ENCODE peak calls at places on chromosomes 16 and 17, in six cellular contexts. One of them, this sample, is unnamed.

GRCh38 chr16:84286568-84287220 is 8.0 kb upstream of the WFDC1 start:
- DNase-seq in GM12878: no peak
- DNase-seq in K562: no peak
- DNase-seq in Panc1: no peak
- DNase-seq in H1: no peak
- DNase-seq in HCT116: no peak
- DNase-seq in this sample: no peak

GRCh38 chr16:89729863-89730574 is 8.7 kb downstream of the ZNF276 start:
- DNase-seq in GM12878: no peak
- DNase-seq in HCT116: no peak
- DNase-seq in Panc1: no peak
- DNase-seq in K562: no peak
- DNase-seq in H1: no peak
- DNase-seq in this sample: no peak

GRCh38 chr17:32197987-32198386 is 55.7 kb downstream of the RHOT1 start:
- DNase-seq in Panc1: no peak
- DNase-seq in HCT116: no peak
- DNase-seq in GM12878: no peak
- DNase-seq in K562: no peak
- DNase-seq in H1: no peak
- DNase-seq in this sample: no peak

GRCh38 chr17:79483122-79483521 is 127.7 kb downstream of the RBFOX3 start:
- DNase-seq in Panc1: no peak
- DNase-seq in GM12878: no peak
- DNase-seq in K562: no peak
- DNase-seq in H1: no peak
- DNase-seq in HCT116: no peak
- DNase-seq in this sample: no peak

GRCh38 chr16:23962001-23962400 is 126.2 kb downstream of the PRKCB start:
- DNase-seq in K562: no peak
- DNase-seq in GM12878: no peak
- DNase-seq in Panc1: no peak
- DNase-seq in H1: no peak
- DNase-seq in HCT116: no peak
- DNase-seq in this sample: no peak

GRCh38 chr16:80319181-80319580 is 221.6 kb upstream of the DYNLRB2 start:
- DNase-seq in HCT116: no peak
- DNase-seq in GM12878: no peak
- DNase-seq in K562: no peak
- DNase-seq in Panc1: no peak
- DNase-seq in H1: no peak
- DNase-seq in this sample: no peak

GRCh38 chr16:66036775-66037715 is 329.4 kb upstream of the CDH5 start:
- DNase-seq in HCT116: no peak
- DNase-seq in GM12878: no peak
- DNase-seq in K562: no peak
- DNase-seq in Panc1: no peak
- DNase-seq in H1: no peak
- DNase-seq in this sample: no peak

GRCh38 chr16:69187891-69188451 is 1.0 kb downstream of the SNTB2 start:
- DNase-seq in H1: no peak
- DNase-seq in HCT116: no peak
- DNase-seq in K562: peak
- DNase-seq in GM12878: no peak
- DNase-seq in Panc1: no peak
- DNase-seq in this sample: no peak

GRCh38 chr16:30896203-30896889 is at the start of gene CTF1:
- DNase-seq in Panc1: no peak
- DNase-seq in K562: peak
- DNase-seq in HCT116: peak
- DNase-seq in H1: no peak
- DNase-seq in GM12878: no peak
- DNase-seq in this sample: peak

GRCh38 chr16:1330260-1330914 is 3.1 kb upstream of the BAIAP3 start:
- DNase-seq in HCT116: no peak
- DNase-seq in Panc1: no peak
- DNase-seq in GM12878: no peak
- DNase-seq in H1: no peak
- DNase-seq in K562: no peak
- DNase-seq in this sample: no peak

GRCh38 chr16:3532741-3533140 is 31.9 kb downstream of the CLUAP1 start:
- DNase-seq in Panc1: no peak
- DNase-seq in HCT116: no peak
- DNase-seq in K562: no peak
- DNase-seq in GM12878: no peak
- DNase-seq in H1: no peak
- DNase-seq in this sample: no peak

GRCh38 chr16:3536851-3537250 is 36.0 kb downstream of the CLUAP1 start:
- DNase-seq in GM12878: no peak
- DNase-seq in H1: no peak
- DNase-seq in Panc1: no peak
- DNase-seq in HCT116: no peak
- DNase-seq in K562: no peak
- DNase-seq in this sample: no peak

GRCh38 chr16:3534126-3534525 is 33.3 kb downstream of the CLUAP1 start:
- DNase-seq in HCT116: no peak
- DNase-seq in GM12878: no peak
- DNase-seq in Panc1: no peak
- DNase-seq in K562: no peak
- DNase-seq in H1: no peak
- DNase-seq in this sample: no peak

GRCh38 chr16:3538222-3538621 is 37.4 kb downstream of the CLUAP1 start:
- DNase-seq in H1: no peak
- DNase-seq in GM12878: no peak
- DNase-seq in Panc1: no peak
- DNase-seq in HCT116: no peak
- DNase-seq in K562: no peak
- DNase-seq in this sample: no peak

GRCh38 chr16:3536271-3536671 is 35.5 kb downstream of the CLUAP1 start:
- DNase-seq in H1: no peak
- DNase-seq in HCT116: no peak
- DNase-seq in Panc1: no peak
- DNase-seq in GM12878: no peak
- DNase-seq in K562: no peak
- DNase-seq in this sample: no peak
- TF ChIP-seq SIN3A in H1: no peak
- TF ChIP-seq SIN3A in HCT116: no peak
- TF ChIP-seq SIN3A in Panc1: no peak
- TF ChIP-seq SIN3A in GM12878: no peak
- TF ChIP-seq SIN3A in K562: no peak
- TF ChIP-seq SIN3A in this sample: no peak

DNA sequence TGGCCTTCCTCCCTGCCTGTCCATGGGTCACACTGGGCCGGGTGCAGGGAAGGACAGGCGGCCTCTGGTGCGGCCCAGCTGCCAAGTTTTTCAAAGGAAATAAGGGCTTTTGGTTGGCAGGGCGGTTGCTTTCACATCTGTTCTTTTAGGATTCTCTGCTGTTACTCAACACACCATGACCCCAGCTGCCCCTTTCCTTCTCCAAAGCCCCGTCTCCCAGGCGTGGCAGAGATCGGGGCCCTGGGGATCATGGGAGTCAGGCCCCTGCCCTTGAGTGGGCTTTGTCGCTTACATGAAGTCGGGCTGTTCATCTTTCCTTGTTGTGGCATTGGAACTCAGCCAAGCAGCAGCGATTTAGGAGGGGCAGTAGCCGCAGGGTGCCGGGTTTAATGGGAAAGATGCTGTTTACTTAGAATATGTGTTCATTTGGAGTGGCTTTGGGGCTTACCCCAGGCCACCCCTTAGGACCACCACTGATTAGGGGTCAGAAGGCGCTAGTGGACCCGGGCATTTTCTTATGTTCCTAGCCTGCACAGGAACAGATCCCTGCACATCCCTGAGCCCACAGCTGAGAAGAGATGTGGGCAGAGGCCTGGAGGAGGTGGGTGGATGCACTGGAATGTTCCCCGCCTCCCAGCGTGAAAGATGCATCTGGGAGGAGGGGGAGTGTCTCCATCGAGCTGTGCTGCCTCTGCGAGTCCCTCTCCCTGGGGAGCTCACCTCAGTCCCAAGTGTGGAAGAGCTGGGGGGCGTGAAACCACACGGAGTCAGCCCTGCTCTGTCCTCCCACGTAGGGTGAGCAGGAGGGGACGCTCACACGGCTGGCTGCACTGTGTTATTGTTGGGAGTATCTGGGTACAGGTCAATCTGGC is 6.8 kb upstream of the ADCY7 start:
- DNase-seq in K562: no peak
- DNase-seq in HCT116: no peak
- DNase-seq in H1: no peak
- DNase-seq in GM12878: no peak
- DNase-seq in Panc1: no peak
- DNase-seq in this sample: peak
- TF ChIP-seq SIN3A in K562: no peak
- TF ChIP-seq SIN3A in HCT116: no peak
- TF ChIP-seq SIN3A in H1: no peak
- TF ChIP-seq SIN3A in GM12878: no peak
- TF ChIP-seq SIN3A in Panc1: no peak
- TF ChIP-seq SIN3A in this sample: no peak

GRCh38 chr16:10497132-10498088 is 83.0 kb downstream of the EMP2 start:
- DNase-seq in K562: peak
- DNase-seq in Panc1: no peak
- DNase-seq in GM12878: no peak
- DNase-seq in HCT116: no peak
- DNase-seq in H1: no peak
- DNase-seq in this sample: no peak
- TF ChIP-seq SIN3A in K562: no peak
- TF ChIP-seq SIN3A in Panc1: no peak
- TF ChIP-seq SIN3A in GM12878: no peak
- TF ChIP-seq SIN3A in HCT116: no peak
- TF ChIP-seq SIN3A in H1: no peak
- TF ChIP-seq SIN3A in this sample: no peak

GRCh38 chr17:39666601-39667261 is 1.5 kb upstream of the PNMT start:
- DNase-seq in Panc1: no peak
- DNase-seq in K562: peak
- DNase-seq in GM12878: no peak
- DNase-seq in HCT116: no peak
- DNase-seq in H1: no peak
- DNase-seq in this sample: peak
- TF ChIP-seq SIN3A in Panc1: no peak
- TF ChIP-seq SIN3A in K562: no peak
- TF ChIP-seq SIN3A in GM12878: no peak
- TF ChIP-seq SIN3A in HCT116: no peak
- TF ChIP-seq SIN3A in H1: no peak
- TF ChIP-seq SIN3A in this sample: no peak

GRCh38 chr17:40427002-40427491 is 9.4 kb upstream of the TOP2A start:
- DNase-seq in HCT116: no peak
- DNase-seq in Panc1: no peak
- DNase-seq in H1: no peak
- DNase-seq in K562: no peak
- DNase-seq in GM12878: no peak
- DNase-seq in this sample: no peak
- TF ChIP-seq SIN3A in HCT116: no peak
- TF ChIP-seq SIN3A in Panc1: no peak
- TF ChIP-seq SIN3A in H1: no peak
- TF ChIP-seq SIN3A in K562: no peak
- TF ChIP-seq SIN3A in GM12878: no peak
- TF ChIP-seq SIN3A in this sample: no peak